ENCODE peak calls at places on chromosomes 12 and 14, in five cellular contexts. J, A, K, I and M are unnamed samples.
A peak's percentile ranks its signal among the peaks of the same experiment; 100 is the strongest.

GRCh38 chr12:32000373-32001005 is 41.3 kb downstream of the RESF1 start:
- ATAC-seq in J (no peak), A (peak; percentile 89), K (no peak), I (no peak), M (no peak)

GRCh38 chr14:99677231-99677891 is 6.7 kb upstream of the CYP46A1 start:
- ATAC-seq in J (no peak), A (no peak), K (no peak), I (peak; percentile 68), M (no peak)

GRCh38 chr12:92094751-92095161 is 50.9 kb downstream of the BTG1 start:
- ATAC-seq in J (no peak), A (peak; percentile 33), K (peak; percentile 50), I (no peak), M (no peak)

GRCh38 chr14:101019974-101020710 is 116.6 kb upstream of the RTL1 start:
- ATAC-seq in J (no peak), A (no peak), K (no peak), I (no peak), M (no peak)

GRCh38 chr14:99662846-99663245 is 17.9 kb downstream of the HHIPL1 start:
- ATAC-seq in J (no peak), A (no peak), K (no peak), I (no peak), M (no peak)

GRCh38 chr12:50024804-50025186 is 499 bp downstream of the RACGAP1 start:
- ATAC-seq in J (peak; percentile 66), A (peak; percentile 77), K (peak; percentile 56), I (no peak), M (peak; percentile 7)

GRCh38 chr12:111099186-111099585 is 178.8 kb upstream of the MYL2 start:
- ATAC-seq in J (no peak), A (no peak), K (no peak), I (no peak), M (no peak)

GRCh38 chr14:39446131-39446744 is 14.0 kb upstream of the FBXO33 start:
- ATAC-seq in J (no peak), A (no peak), K (peak; percentile 56), I (no peak), M (no peak)

GRCh38 chr12:100075598-100075997 is 67.1 kb downstream of the BLTP3B start:
- ATAC-seq in J (no peak), A (no peak), K (no peak), I (no peak), M (no peak)

GRCh38 chr12:68246350-68246749 is 7.1 kb downstream of the IL22 start:
- ATAC-seq in J (peak; percentile 44), A (no peak), K (no peak), I (no peak), M (no peak)

GRCh38 chr12:107461222-107461980 is 224.2 kb upstream of the PWP1 start:
- ATAC-seq in J (no peak), A (no peak), K (no peak), I (no peak), M (no peak)

GRCh38 chr14:59278111-59278510 is 89.6 kb downstream of the DAAM1 start:
- ATAC-seq in J (peak; percentile 92), A (no peak), K (no peak), I (no peak), M (peak; percentile 59)

DNA sequence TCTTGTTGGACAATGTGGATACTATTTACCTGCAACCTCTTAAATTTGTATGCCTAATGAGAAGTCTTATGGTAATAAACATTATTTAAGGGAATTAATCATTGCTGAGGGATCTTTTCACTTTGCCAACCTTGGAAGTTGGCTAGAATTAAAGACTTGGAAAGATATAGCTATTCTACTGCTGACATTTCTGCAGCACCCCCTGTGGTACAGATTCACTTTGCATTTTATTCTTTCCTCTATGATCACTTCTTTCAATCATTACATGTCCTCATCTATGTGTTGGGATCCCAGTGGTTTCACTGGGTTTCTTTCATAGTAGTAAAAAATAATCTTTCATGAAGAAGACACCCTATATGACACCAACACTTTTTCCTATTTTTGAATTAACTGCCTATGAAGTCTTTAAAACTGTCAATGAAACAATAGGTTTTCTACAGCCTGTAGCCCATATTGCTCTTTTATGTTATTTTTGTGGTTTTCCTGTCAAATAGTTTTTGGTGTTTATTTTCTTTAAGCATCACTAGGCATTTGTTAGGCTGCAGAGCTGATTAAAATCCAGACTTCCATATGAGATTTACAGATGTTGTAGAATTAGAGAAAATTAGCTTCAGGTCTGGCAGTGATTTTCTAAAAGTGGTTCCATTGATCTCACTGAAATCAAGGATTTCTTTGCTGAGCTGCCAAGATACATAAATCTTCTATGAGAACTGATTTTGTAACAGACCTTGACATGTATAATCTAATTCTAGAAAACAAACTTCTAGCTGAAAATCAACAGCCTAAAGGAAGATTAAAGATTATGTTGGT is 256.1 kb downstream of the NAV3 start:
- ATAC-seq in J (no peak), A (no peak), K (no peak), I (no peak), M (no peak)
- H3K27me3 ChIP-seq in J (no peaks in the 10 kb centered on the region), A (no peaks in the 10 kb centered on the region), K (no peaks in the 10 kb centered on the region), I (no peaks in the 10 kb centered on the region), M (no peaks in the 10 kb centered on the region)

DNA sequence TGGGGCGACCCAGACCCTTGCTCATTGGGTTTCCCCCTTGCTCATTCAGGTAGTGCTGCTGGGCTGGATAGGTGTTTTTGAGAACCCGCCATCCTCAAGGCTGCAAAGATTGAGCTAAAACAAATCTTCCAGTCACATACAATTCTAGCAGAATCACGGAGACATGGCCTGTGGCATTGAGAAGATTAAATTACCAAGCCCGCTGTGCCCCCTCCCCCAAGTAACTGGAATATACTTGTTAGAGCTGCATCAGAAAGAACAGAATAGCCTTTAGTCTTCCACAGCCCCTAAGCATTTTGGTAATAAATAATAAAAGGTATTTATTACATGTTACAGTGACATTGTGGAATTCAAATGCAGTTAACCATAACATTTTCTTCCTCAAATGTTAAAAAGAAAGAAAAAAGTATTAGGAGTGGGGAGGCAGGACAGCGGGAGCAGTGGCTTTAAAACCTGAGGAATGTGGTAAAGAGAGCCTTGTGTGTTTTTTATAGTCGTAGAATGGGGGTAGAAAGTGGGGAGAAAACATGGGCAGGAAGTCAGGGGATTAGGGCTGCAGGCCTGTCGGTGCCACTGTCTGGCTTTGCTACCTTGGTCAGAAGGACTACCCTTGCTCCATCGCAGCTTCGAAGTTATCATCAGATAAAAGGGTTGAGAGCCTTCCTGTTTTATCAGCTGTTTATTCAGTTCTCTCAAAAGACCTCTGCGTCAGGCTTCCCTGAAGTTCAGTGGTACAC is 255.8 kb downstream of the MSRB3 start:
- ATAC-seq in J (no peak), A (no peak), K (no peak), I (no peak), M (no peak)
- TF ChIP-seq EP300 in J (no peak), A (no peak), K (no peak), I (no peak), M (no peak)

DNA sequence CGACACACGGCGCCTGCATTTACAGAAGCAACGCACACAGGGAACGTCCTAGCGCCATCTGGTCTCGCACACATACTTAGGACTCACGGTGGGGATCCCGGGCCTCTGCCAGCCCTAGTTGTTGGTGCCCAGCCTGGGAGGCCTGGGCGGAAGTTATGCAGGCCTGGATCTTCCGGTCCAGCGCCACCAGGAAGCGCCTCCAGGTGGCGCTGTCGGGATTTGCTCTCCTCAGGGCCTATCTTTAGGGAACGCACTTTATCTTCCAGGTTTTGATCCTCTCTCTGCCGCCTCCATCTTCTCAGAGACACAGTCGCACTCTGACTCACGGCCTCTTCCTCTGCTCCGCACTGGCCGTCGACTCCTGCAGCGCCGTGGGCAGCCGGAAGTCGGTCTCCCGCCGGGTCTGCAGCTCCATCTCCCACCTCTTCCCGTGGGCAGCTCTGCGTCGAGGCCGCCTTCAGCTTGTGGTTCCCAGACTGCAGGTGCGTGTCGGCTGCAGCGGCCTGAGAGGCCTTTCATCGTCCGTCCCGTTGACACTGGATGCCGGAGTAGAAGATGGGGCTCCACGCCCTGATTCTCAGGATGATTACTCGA is 760.4 kb downstream of the TMEM121 start:
- ATAC-seq in J (peak; percentile 68), A (peak; percentile 83), K (peak; percentile 74), I (peak; percentile 34), M (no peak)
- H3K27me3 ChIP-seq in J (no peaks in the 10 kb centered on the region), A (no peaks in the 10 kb centered on the region), K (no peaks in the 10 kb centered on the region), I (no peaks in the 10 kb centered on the region), M (peaks cover 15% of the 10 kb centered on the region)

DNA sequence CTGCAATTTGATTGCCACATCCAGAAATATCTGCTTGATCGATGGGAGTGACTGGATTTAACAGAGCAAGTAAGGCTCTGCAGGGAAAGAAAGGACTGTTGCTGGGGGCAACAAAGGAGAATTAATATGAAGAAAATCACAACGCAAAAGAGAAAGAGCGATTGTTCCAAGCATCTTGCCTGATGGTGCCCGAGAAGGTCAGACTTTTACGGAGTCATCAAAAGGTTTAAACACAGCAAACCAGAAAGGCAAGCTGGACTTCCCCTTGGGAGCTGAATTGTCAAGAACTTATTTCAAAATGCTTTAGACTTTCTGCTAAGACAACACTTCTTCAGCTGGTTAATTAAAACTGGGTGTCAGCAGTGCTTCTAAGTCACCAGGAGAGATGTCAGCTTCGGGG is 791.5 kb downstream of the MED13L start:
- ATAC-seq in J (no peak), A (no peak), K (no peak), I (no peak), M (no peak)
- TF ChIP-seq EP300 in J (no peak), A (no peak), K (no peak), I (no peak), M (no peak)

GRCh38 chr12:24954261-24954660 is 5.4 kb upstream of the BCAT1 start:
- ATAC-seq in J (no peak), A (no peak), K (no peak), I (no peak), M (no peak)

GRCh38 chr12:24950231-24950834 is 1.4 kb upstream of the BCAT1 start:
- ATAC-seq in J (no peak), A (no peak), K (peak; percentile 49), I (no peak), M (no peak)

GRCh38 chr12:24955389-24955788 is 6.5 kb upstream of the BCAT1 start:
- ATAC-seq in J (no peak), A (no peak), K (peak; percentile 2), I (no peak), M (no peak)

GRCh38 chr12:24948816-24949722 is at the start of gene BCAT1:
- ATAC-seq in J (peak; percentile 93), A (peak; percentile 79), K (peak; percentile 41), I (peak; percentile 81), M (peak; percentile 84)

DNA sequence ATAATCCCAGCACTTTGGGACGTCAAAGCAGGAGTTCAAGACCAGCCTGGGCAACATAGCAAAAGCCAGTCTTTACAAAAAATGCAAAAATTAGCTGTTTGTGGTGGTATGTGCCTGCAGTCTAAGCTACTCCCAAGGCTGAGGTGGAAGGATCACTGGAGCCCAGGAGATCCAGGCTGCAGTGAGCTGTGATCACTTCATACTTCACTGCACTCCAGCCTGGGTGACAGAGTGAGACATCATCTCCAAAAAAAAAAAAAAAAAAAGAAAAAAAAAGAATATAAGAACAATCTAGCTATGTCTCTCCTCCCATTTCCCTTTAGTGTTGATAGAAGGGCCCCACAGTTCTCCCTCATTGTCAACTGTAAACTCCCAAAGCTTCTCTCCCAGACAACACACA is 3.5 kb upstream of the BCAT1 start:
- ATAC-seq in J (no peak), A (no peak), K (peak; percentile 3), I (no peak), M (no peak)
- H3K27me3 ChIP-seq in J (peaks cover 7% of the 10 kb centered on the region), A (no peaks in the 10 kb centered on the region), K (no peaks in the 10 kb centered on the region), I (no peaks in the 10 kb centered on the region), M (peaks cover 7% of the 10 kb centered on the region)